ENCODE peak calls at places on chromosomes 16 and 17, in five cellular contexts. C, H, K, N and T are unnamed samples.

GRCh38 chr16:25707982-25708583 is 16.3 kb downstream of the HS3ST4 start:
- DNase-seq in C (no peak), H (no peak), K (peak; percentile 64), N (peak; percentile 45), T (no peak)

GRCh38 chr17:27879987-27880608 is 13.1 kb downstream of the LYRM9 start:
- DNase-seq in C (peak; percentile 90), H (peak; percentile 23), K (peak; percentile 78), N (peak; percentile 66), T (peak; percentile 60)

GRCh38 chr16:64370112-64370511 is 751.8 kb downstream of the CDH11 start:
- DNase-seq in C (no peak), H (no peak), K (no peak), N (no peak), T (no peak)

GRCh38 chr17:17767497-17768286 is 69.1 kb downstream of the SREBF1 start:
- DNase-seq in C (no peak), H (no peak), K (no peak), N (no peak), T (no peak)

GRCh38 chr17:68057531-68057952 is 22.0 kb downstream of the KPNA2 start:
- DNase-seq in C (no peak), H (no peak), K (peak; percentile 15), N (peak; percentile 54), T (peak; percentile 53)

GRCh38 chr16:1731073-1731472 is 25.1 kb downstream of the MAPK8IP3 start:
- DNase-seq in C (no peak), H (no peak), K (no peak), N (no peak), T (no peak)

GRCh38 chr17:66345264-66345663 is 42.9 kb downstream of the PRKCA start:
- DNase-seq in C (no peak), H (no peak), K (no peak), N (no peak), T (no peak)

GRCh38 chr17:13931752-13932477 is 137.4 kb upstream of the COX10 start:
- DNase-seq in C (no peak), H (no peak), K (no peak), N (peak; percentile 97), T (no peak)

GRCh38 chr16:6095414-6095813 is 997.8 kb upstream of the EEF2KMT start:
- DNase-seq in C (no peak), H (no peak), K (no peak), N (no peak), T (no peak)

GRCh38 chr17:32671891-32672290 is 185.1 kb downstream of the CDK5R1 start:
- DNase-seq in C (no peak), H (no peak), K (no peak), N (no peak), T (peak; percentile 62)

GRCh38 chr16:2528161-2529060 is 2.8 kb downstream of the CEMP1 start:
- DNase-seq in C (no peak), H (no peak), K (no peak), N (no peak), T (no peak)

GRCh38 chr17:55606431-55606830 is 95.2 kb upstream of the SMIM36 start:
- DNase-seq in C (no peak), H (no peak), K (no peak), N (no peak), T (no peak)

GRCh38 chr16:86555763-86556130 is 712 bp upstream of the MTHFSD start:
- DNase-seq in C (no peak), H (no peak), K (no peak), N (no peak), T (no peak)

GRCh38 chr16:67608367-67608766 is 36.6 kb upstream of the CARMIL2 start:
- DNase-seq in C (no peak), H (no peak), K (no peak), N (peak; percentile 26), T (no peak)

GRCh38 chr16:67613808-67614207 is 31.1 kb upstream of the CARMIL2 start:
- DNase-seq in C (no peak), H (no peak), K (no peak), N (peak; percentile 28), T (no peak)
- TF ChIP-seq CTCF in C (no peak), H (no peak), K (peak; percentile 32), N (peak; percentile 46), T (peak; percentile 4)

DNA sequence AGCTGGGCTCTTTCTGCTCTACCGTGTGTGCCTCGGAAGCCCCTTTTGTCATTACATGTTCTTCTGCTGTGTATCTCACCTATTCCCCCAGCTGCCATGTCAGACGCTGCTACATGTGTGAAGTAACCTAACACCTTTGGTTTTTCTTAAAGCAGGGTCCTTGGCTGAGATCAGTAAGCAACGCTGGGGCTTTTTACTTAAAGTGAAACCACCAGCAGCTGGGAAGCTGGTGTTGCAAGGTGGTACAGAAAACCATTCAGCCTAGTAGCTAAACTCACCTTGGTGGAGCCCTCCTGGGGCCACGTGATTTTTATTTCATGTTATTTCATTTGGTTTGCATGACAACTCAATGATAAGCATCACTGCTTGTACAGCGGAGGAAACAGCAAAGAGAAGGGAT is 62.6 kb downstream of the PLCG2 start:
- DNase-seq in C (no peak), H (peak; percentile 63), K (no peak), N (no peak), T (no peak)
- TF ChIP-seq MYC in C (no peak), H (no peak), K (no peak), N (no peak), T (no peak)

DNA sequence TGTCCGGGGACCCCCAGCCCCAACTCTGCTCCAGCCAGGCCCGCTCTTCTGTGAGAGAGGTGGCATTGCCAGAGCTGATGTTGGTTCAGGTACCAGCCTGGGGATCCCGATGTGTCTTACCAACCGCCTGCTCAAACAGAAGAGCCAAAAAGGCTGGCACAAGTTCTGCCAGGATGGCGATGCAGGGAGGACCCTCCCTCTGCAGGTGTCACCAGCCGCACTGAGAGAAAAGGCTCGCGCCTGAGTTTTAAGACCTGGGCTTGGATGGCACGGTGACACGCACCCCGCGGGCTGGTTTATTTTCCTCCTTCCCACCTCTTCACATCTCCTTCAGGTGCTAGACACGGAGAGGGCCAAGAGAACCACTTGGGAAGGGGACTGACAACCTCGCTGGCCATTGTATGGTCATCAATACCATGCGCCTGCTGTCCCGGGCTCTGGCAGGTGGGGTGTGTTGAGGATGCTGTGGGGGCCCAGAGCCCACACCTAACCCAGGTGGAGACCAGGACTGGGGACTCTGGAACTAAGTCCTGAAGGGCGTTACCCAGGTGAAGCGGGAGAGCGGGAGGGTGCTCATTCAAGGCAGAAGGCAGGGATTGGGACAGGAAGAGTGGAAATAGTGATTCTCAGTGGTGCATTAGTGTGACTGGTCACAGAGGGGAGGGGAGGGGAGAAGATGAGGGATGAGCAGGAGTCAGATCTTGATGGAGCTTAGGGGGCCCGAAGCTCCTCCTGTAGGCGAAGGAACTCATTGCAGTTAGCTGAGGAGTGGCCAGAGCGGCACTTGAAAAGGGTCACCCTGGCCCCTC is 16.3 kb downstream of the FOXJ1 start:
- DNase-seq in C (peak; percentile 76), H (no peak), K (peak; percentile 59), N (no peak), T (no peak)
- TF ChIP-seq CTCF in C (no peak), H (peak; percentile 0), K (peak; percentile 58), N (no peak), T (peak; percentile 17)

GRCh38 chr16:13154799-13155198 is 253.4 kb downstream of the SHISA9 start:
- DNase-seq in C (no peak), H (no peak), K (no peak), N (no peak), T (no peak)
- TF ChIP-seq MYC in C (no peak), H (no peak), K (no peak), N (no peak), T (no peak)

DNA sequence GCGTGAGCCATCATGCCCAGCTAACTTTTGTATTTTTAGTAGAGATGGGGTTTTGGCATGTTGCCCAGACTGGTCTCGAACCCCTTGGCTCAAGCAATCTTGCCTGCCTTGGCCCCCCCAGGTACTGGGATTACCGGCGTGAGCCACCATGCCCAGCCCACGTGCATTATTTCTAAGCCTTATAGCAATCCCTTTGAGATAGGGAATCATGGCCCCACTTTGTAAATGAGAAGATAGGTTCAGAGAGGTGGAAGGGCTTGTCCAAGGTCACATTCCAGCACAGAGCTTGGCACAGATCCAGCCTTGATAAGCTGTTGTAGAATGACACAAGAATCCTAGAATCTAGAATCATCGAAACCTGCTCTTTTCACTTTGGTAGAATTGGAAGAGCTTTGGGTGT is 4.2 kb upstream of the PYCARD start:
- DNase-seq in C (no peak), H (no peak), K (no peak), N (no peak), T (no peak)
- TF ChIP-seq CTCF in C (no peak), H (no peak), K (no peak), N (no peak), T (no peak)

GRCh38 chr17:78182504-78182903 is 4.3 kb downstream of the TK1 start:
- DNase-seq in C (no peak), H (no peak), K (no peak), N (no peak), T (no peak)

GRCh38 chr17:78184868-78185267 is 2.0 kb downstream of the TK1 start:
- DNase-seq in C (no peak), H (no peak), K (no peak), N (no peak), T (no peak)

GRCh38 chr17:78184311-78184710 is 2.5 kb downstream of the TK1 start:
- DNase-seq in C (no peak), H (no peak), K (no peak), N (no peak), T (no peak)

GRCh38 chr17:78186689-78187595 is at the start of the genes AFMID and TK1:
- DNase-seq in C (peak; percentile 100), H (peak; percentile 87), K (peak; percentile 98), N (peak; percentile 98), T (peak; percentile 98)

GRCh38 chr17:78185981-78186688 is 717 bp downstream of the TK1 start:
- DNase-seq in C (peak; percentile 73), H (no peak), K (peak; percentile 78), N (peak; percentile 63), T (no peak)
- TF ChIP-seq MYC in C (no peak), H (no peak), K (no peak), N (no peak), T (no peak)

GRCh38 chr17:78716814-78717393 is 65.2 kb downstream of the CYTH1 start:
- DNase-seq in C (peak; percentile 85), H (no peak), K (no peak), N (no peak), T (peak; percentile 57)
- TF ChIP-seq CTCF in C (no peak), H (no peak), K (no peak), N (no peak), T (no peak)

GRCh38 chr16:72876981-72877373 is 171.0 kb downstream of the ZFHX3 start:
- DNase-seq in C (no peak), H (no peak), K (no peak), N (no peak), T (no peak)

GRCh38 chr16:72878301-72879269 is 169.3 kb downstream of the ZFHX3 start:
- DNase-seq in C (no peak), H (no peak), K (no peak), N (no peak), T (no peak)

GRCh38 chr16:72876221-72876620 is 171.7 kb downstream of the ZFHX3 start:
- DNase-seq in C (no peak), H (peak; percentile 1), K (no peak), N (peak; percentile 93), T (peak; percentile 67)

GRCh38 chr16:72875291-72876036 is 172.5 kb downstream of the ZFHX3 start:
- DNase-seq in C (no peak), H (no peak), K (no peak), N (peak; percentile 30), T (no peak)

GRCh38 chr16:72877374-72878028 is 170.4 kb downstream of the ZFHX3 start:
- DNase-seq in C (peak; percentile 54), H (no peak), K (no peak), N (peak; percentile 59), T (peak; percentile 80)
- TF ChIP-seq MYC in C (no peak), H (no peak), K (no peak), N (no peak), T (peak; percentile 46)